ENCODE peak calls at places on chromosomes 3 and 15, in five cellular contexts. N is tibial nerve; X is activated CD8-positive, alpha-beta T cell treated with anti-CD3 and anti-CD28 coated beads for 36 hours; F is tibial artery; W is astrocyte of the spinal cord. T is an unnamed sample.

GRCh38 chr3:149395107-149396089 is 17.9 kb upstream of the TM4SF1 start:
- DNase-seq in F (peak), X (no peak), W (peak), N (peak), T (no peak)

GRCh38 chr3:123337226-123337625 is 111.7 kb downstream of the ADCY5 start:
- DNase-seq in F (peak), W (no peak), N (no peak), X (no peak), T (no peak)

GRCh38 chr3:45124379-45124778 is 21.8 kb downstream of the CDCP1 start:
- DNase-seq in N (no peak), X (no peak), F (no peak), W (peak), T (no peak)

GRCh38 chr3:58038675-58039302 is 30.6 kb downstream of the FLNB start:
- DNase-seq in F (no peak), N (no peak), X (no peak), W (no peak), T (no peak)

GRCh38 chr3:182036382-182036781 is 324.7 kb downstream of the SOX2 start:
- DNase-seq in W (no peak), F (no peak), X (no peak), N (no peak), T (no peak)

GRCh38 chr15:61195116-61196002 is 33.7 kb downstream of the RORA start:
- DNase-seq in W (peak), X (peak), F (no peak), N (peak), T (no peak)

GRCh38 chr3:149401926-149402310 is 24.5 kb upstream of the TM4SF1 start:
- DNase-seq in N (no peak), F (no peak), X (no peak), W (no peak), T (no peak)

GRCh38 chr15:57495037-57495436 is 96.7 kb upstream of the MYZAP start:
- DNase-seq in F (no peak), X (no peak), W (no peak), N (no peak), T (no peak)

GRCh38 chr15:24848050-24848449 is 106.7 kb upstream of the SNRPN start:
- DNase-seq in W (peak), X (peak), N (no peak), F (no peak), T (no peak)

GRCh38 chr3:65669163-65669875 is 369.4 kb downstream of the MAGI1 start:
- DNase-seq in N (peak), W (peak), X (no peak), F (no peak), T (no peak)

GRCh38 chr3:120147072-120147871 is 53.0 kb upstream of the GSK3B start:
- DNase-seq in W (no peak), X (peak), F (no peak), N (no peak), T (no peak)

GRCh38 chr15:80203361-80203885 is 48.6 kb downstream of the CTXND1 start:
- DNase-seq in N (no peak), F (no peak), W (no peak), X (no peak), T (peak)

GRCh38 chr15:57640935-57641682 is 49.4 kb downstream of the MYZAP start:
- DNase-seq in X (peak), F (no peak), W (peak), N (no peak), T (no peak)

GRCh38 chr3:140274429-140274828 is 339.4 kb downstream of the CLSTN2 start:
- DNase-seq in F (no peak), N (no peak), W (no peak), X (no peak), T (no peak)

GRCh38 chr3:69204315-69204957 is 82.0 kb upstream of the LMOD3 start:
- DNase-seq in X (peak), N (no peak), F (no peak), W (no peak), T (no peak)

GRCh38 chr3:195583831-195584542 is at the start of gene APOD:
- DNase-seq in X (peak), W (peak), F (peak), N (peak), T (no peak)

GRCh38 chr3:160885791-160886286 is 129.8 kb downstream of the PPM1L start:
- DNase-seq in F (no peak), X (peak), W (peak), N (peak), T (no peak)

GRCh38 chr15:86203462-86203861 is 123.8 kb downstream of the AGBL1 start:
- DNase-seq in F (no peak), W (no peak), N (no peak), X (no peak), T (no peak)

GRCh38 chr3:128343287-128344045 is 123.2 kb downstream of the DNAJB8 start:
- DNase-seq in N (no peak), X (no peak), W (peak), F (no peak), T (no peak)

GRCh38 chr3:58617338-58617761 is 40.2 kb upstream of the FAM107A start:
- DNase-seq in W (no peak), F (no peak), N (peak), X (no peak), T (peak)

GRCh38 chr3:129626744-129627349 is 20.4 kb upstream of the PLXND1 start:
- DNase-seq in X (peak), W (no peak), N (peak), F (peak), T (peak)

GRCh38 chr15:48925714-48926223 is 38.0 kb downstream of the SHC4 start:
- DNase-seq in W (peak), X (peak), N (no peak), F (no peak), T (no peak)

GRCh38 chr3:140509534-140509933 is 168.3 kb upstream of the TRIM42 start:
- DNase-seq in W (no peak), X (no peak), N (no peak), F (no peak), T (no peak)

GRCh38 chr15:39976291-39977274 is 42.7 kb downstream of the EIF2AK4 start:
- DNase-seq in F (peak), X (no peak), N (peak), W (peak), T (peak)

GRCh38 chr15:36966704-36967103 is 133.6 kb downstream of the MEIS2 start:
- DNase-seq in W (no peak), F (no peak), X (no peak), N (no peak), T (no peak)

GRCh38 chr3:47954562-47954961 is 61.7 kb downstream of the MAP4 start:
- DNase-seq in N (no peak), F (no peak), W (no peak), X (no peak), T (no peak)

GRCh38 chr3:68876112-68876713 is 56.1 kb downstream of the TAFA4 start:
- DNase-seq in W (peak), F (no peak), X (peak), N (peak), T (no peak)

GRCh38 chr3:72036899-72037298 is 252.0 kb upstream of the PROK2 start:
- DNase-seq in W (no peak), N (no peak), X (no peak), F (no peak), T (no peak)

GRCh38 chr3:140914384-140914945 is 27.2 kb upstream of the SLC25A36 start:
- DNase-seq in W (no peak), F (no peak), N (no peak), X (no peak), T (no peak)

GRCh38 chr3:43638594-43639447 is 17.0 kb upstream of the ANO10 start:
- DNase-seq in N (no peak), W (no peak), F (no peak), X (peak), T (no peak)

GRCh38 chr3:49602877-49603411 is 48.7 kb downstream of the BSN start:
- DNase-seq in F (no peak), W (no peak), N (no peak), X (peak), T (no peak)

GRCh38 chr3:14231998-14232501 is 53.4 kb downstream of the LSM3 start:
- DNase-seq in X (no peak), N (no peak), W (no peak), F (no peak), T (no peak)

GRCh38 chr3:186815490-186815889 is 9.2 kb upstream of the RFC4 start:
- DNase-seq in F (no peak), X (no peak), W (peak), N (no peak), T (no peak)

GRCh38 chr3:127192576-127193232 is at the start of gene PRR23E:
- DNase-seq in N (no peak), W (no peak), X (no peak), F (peak), T (peak)

GRCh38 chr15:89225588-89225987 is 4.2 kb upstream of the RLBP1 start:
- DNase-seq in X (no peak), F (no peak), W (no peak), N (no peak), T (no peak)

GRCh38 chr15:36661042-36661441 is 81.6 kb downstream of the CDIN1 start:
- DNase-seq in W (no peak), X (no peak), N (no peak), F (no peak), T (no peak)

GRCh38 chr3:46536758-46537157 is 29.3 kb downstream of the LRRC2 start:
- DNase-seq in N (no peak), W (no peak), X (peak), F (no peak), T (no peak)

GRCh38 chr3:68467465-68467864 is 464.9 kb downstream of the TAFA4 start:
- DNase-seq in W (no peak), N (no peak), X (no peak), F (no peak), T (no peak)

GRCh38 chr15:92116320-92116719 is 262.8 kb downstream of the SLCO3A1 start:
- DNase-seq in F (no peak), W (no peak), N (no peak), X (no peak), T (no peak)

GRCh38 chr15:57422113-57422754 is 45.9 kb downstream of the CGNL1 start:
- DNase-seq in N (no peak), F (no peak), W (no peak), X (no peak), T (no peak)

T was measured in right atrium auricular region.